ENCODE peak calls at places on chromosomes 7 and 10, in eight cellular contexts. One of them, this sample, is unnamed.

GRCh38 chr10:43170491-43170890 is 32.2 kb downstream of the CSGALNACT2 start:
- DNase-seq in A172: no peak
- DNase-seq in GDM1: no peak
- DNase-seq in T-helper 17 cell: no peak
- DNase-seq in spleen: no peak
- DNase-seq in central memory CD4-positive, alpha-beta T cell: no peak
- DNase-seq in memory B cell: no peak
- DNase-seq in non-pigmented ciliary epithelial cell: no peak
- DNase-seq in this sample: no peak

GRCh38 chr7:28239823-28240204 is 59.2 kb upstream of the JAZF1 start:
- DNase-seq in A172: no peak
- DNase-seq in GDM1: no peak
- DNase-seq in T-helper 17 cell: no peak
- DNase-seq in spleen: no peak
- DNase-seq in central memory CD4-positive, alpha-beta T cell: no peak
- DNase-seq in memory B cell: no peak
- DNase-seq in non-pigmented ciliary epithelial cell: no peak
- DNase-seq in this sample: peak

GRCh38 chr10:22476601-22477364 is 131.5 kb downstream of the SPAG6 start:
- DNase-seq in A172: no peak
- DNase-seq in GDM1: no peak
- DNase-seq in T-helper 17 cell: no peak
- DNase-seq in spleen: no peak
- DNase-seq in central memory CD4-positive, alpha-beta T cell: no peak
- DNase-seq in memory B cell: peak
- DNase-seq in non-pigmented ciliary epithelial cell: no peak
- DNase-seq in this sample: no peak

GRCh38 chr10:50395279-50395678 is 144.0 kb upstream of the ASAH2 start:
- DNase-seq in A172: no peak
- DNase-seq in GDM1: no peak
- DNase-seq in T-helper 17 cell: no peak
- DNase-seq in spleen: no peak
- DNase-seq in central memory CD4-positive, alpha-beta T cell: no peak
- DNase-seq in memory B cell: no peak
- DNase-seq in non-pigmented ciliary epithelial cell: no peak
- DNase-seq in this sample: no peak

GRCh38 chr10:27660268-27660667 is 85.4 kb downstream of the MKX start:
- DNase-seq in A172: no peak
- DNase-seq in GDM1: no peak
- DNase-seq in T-helper 17 cell: no peak
- DNase-seq in spleen: no peak
- DNase-seq in central memory CD4-positive, alpha-beta T cell: no peak
- DNase-seq in memory B cell: no peak
- DNase-seq in non-pigmented ciliary epithelial cell: no peak
- DNase-seq in this sample: no peak

GRCh38 chr7:24715661-24716479 is 41.4 kb downstream of the GSDME start:
- DNase-seq in A172: peak
- DNase-seq in GDM1: peak
- DNase-seq in T-helper 17 cell: no peak
- DNase-seq in spleen: peak
- DNase-seq in central memory CD4-positive, alpha-beta T cell: no peak
- DNase-seq in memory B cell: no peak
- DNase-seq in non-pigmented ciliary epithelial cell: no peak
- DNase-seq in this sample: no peak

GRCh38 chr10:16992611-16993119 is 136.9 kb downstream of the CUBN start:
- DNase-seq in A172: no peak
- DNase-seq in GDM1: no peak
- DNase-seq in T-helper 17 cell: no peak
- DNase-seq in spleen: no peak
- DNase-seq in central memory CD4-positive, alpha-beta T cell: no peak
- DNase-seq in memory B cell: no peak
- DNase-seq in non-pigmented ciliary epithelial cell: no peak
- DNase-seq in this sample: no peak

GRCh38 chr7:40133561-40134427 is 628 bp downstream of the MPLKIP start:
- DNase-seq in A172: peak
- DNase-seq in GDM1: no peak
- DNase-seq in T-helper 17 cell: no peak
- DNase-seq in spleen: no peak
- DNase-seq in central memory CD4-positive, alpha-beta T cell: no peak
- DNase-seq in memory B cell: no peak
- DNase-seq in non-pigmented ciliary epithelial cell: no peak
- DNase-seq in this sample: no peak

GRCh38 chr10:44907576-44907975 is 3.6 kb upstream of the TMEM72 start:
- DNase-seq in A172: no peak
- DNase-seq in GDM1: no peak
- DNase-seq in T-helper 17 cell: no peak
- DNase-seq in spleen: no peak
- DNase-seq in central memory CD4-positive, alpha-beta T cell: no peak
- DNase-seq in memory B cell: no peak
- DNase-seq in non-pigmented ciliary epithelial cell: no peak
- DNase-seq in this sample: no peak

GRCh38 chr10:77563638-77564270 is 73.9 kb downstream of the KCNMA1 start:
- DNase-seq in A172: no peak
- DNase-seq in GDM1: no peak
- DNase-seq in T-helper 17 cell: no peak
- DNase-seq in spleen: no peak
- DNase-seq in central memory CD4-positive, alpha-beta T cell: no peak
- DNase-seq in memory B cell: no peak
- DNase-seq in non-pigmented ciliary epithelial cell: no peak
- DNase-seq in this sample: no peak

GRCh38 chr10:104291439-104291951 is 22.5 kb downstream of the GSTO2 start:
- DNase-seq in A172: peak
- DNase-seq in GDM1: peak
- DNase-seq in T-helper 17 cell: peak
- DNase-seq in spleen: peak
- DNase-seq in central memory CD4-positive, alpha-beta T cell: peak
- DNase-seq in memory B cell: peak
- DNase-seq in non-pigmented ciliary epithelial cell: peak
- DNase-seq in this sample: no peak

GRCh38 chr10:30827531-30828120 is 198.1 kb upstream of the LYZL2 start:
- DNase-seq in A172: no peak
- DNase-seq in GDM1: no peak
- DNase-seq in T-helper 17 cell: no peak
- DNase-seq in spleen: peak
- DNase-seq in central memory CD4-positive, alpha-beta T cell: no peak
- DNase-seq in memory B cell: no peak
- DNase-seq in non-pigmented ciliary epithelial cell: no peak
- DNase-seq in this sample: no peak

GRCh38 chr7:155208681-155209477 is 88.8 kb upstream of the INSIG1 start:
- DNase-seq in A172: peak
- DNase-seq in GDM1: no peak
- DNase-seq in T-helper 17 cell: no peak
- DNase-seq in spleen: peak
- DNase-seq in central memory CD4-positive, alpha-beta T cell: no peak
- DNase-seq in memory B cell: no peak
- DNase-seq in non-pigmented ciliary epithelial cell: no peak
- DNase-seq in this sample: no peak